ENCODE peak calls at places on chromosomes 5 and 9, in six cellular contexts. E is HCT116, B is A549, W is HepG2, Z is SK-N-SH, S is K562. L is an unnamed sample.

GRCh38 chr9:19409406-19410194 is 791 bp downstream of the ACER2 start:
- DNase-seq in E (peak; percentile 8), B (peak; percentile 35), W (peak; percentile 43), Z (peak; percentile 63), S (peak; percentile 47), L (peak; percentile 73)

GRCh38 chr5:170267431-170268152 is 30.0 kb downstream of the LCP2 start:
- DNase-seq in E (peak; percentile 37), B (peak; percentile 76), W (peak; percentile 28), Z (peak; percentile 84), S (peak; percentile 76), L (peak; percentile 80)

GRCh38 chr5:102663771-102664530 is 91.2 kb upstream of the PAM start:
- DNase-seq in E (no peak), B (no peak), W (no peak), Z (no peak), S (no peak), L (no peak)

GRCh38 chr5:133259199-133259997 is 207.6 kb downstream of the HSPA4 start:
- DNase-seq in E (no peak), B (no peak), W (no peak), Z (no peak), S (no peak), L (no peak)

GRCh38 chr9:136587145-136587943 is 41.5 kb upstream of the NOTCH1 start:
- DNase-seq in E (no peak), B (no peak), W (no peak), Z (peak; percentile 87), S (peak; percentile 76), L (peak; percentile 98)

GRCh38 chr5:163846512-163846911 is 341.1 kb downstream of the MAT2B start:
- DNase-seq in E (no peak), B (no peak), W (no peak), Z (no peak), S (no peak), L (no peak)

GRCh38 chr5:76180817-76181805 is 97.9 kb downstream of the SV2C start:
- DNase-seq in E (no peak), B (peak; percentile 29), W (no peak), Z (no peak), S (peak; percentile 70), L (peak; percentile 82)

GRCh38 chr5:169803077-169803981 is 166.3 kb downstream of the DOCK2 start:
- DNase-seq in E (no peak), B (peak; percentile 55), W (no peak), Z (peak; percentile 59), S (peak; percentile 70), L (peak; percentile 94)

GRCh38 chr5:72036951-72037350 is 70.3 kb upstream of the MAP1B start:
- DNase-seq in E (no peak), B (no peak), W (no peak), Z (no peak), S (no peak), L (no peak)

GRCh38 chr9:101878734-101879133 is 140.3 kb upstream of the GRIN3A start:
- DNase-seq in E (no peak), B (no peak), W (no peak), Z (no peak), S (no peak), L (no peak)

DNA sequence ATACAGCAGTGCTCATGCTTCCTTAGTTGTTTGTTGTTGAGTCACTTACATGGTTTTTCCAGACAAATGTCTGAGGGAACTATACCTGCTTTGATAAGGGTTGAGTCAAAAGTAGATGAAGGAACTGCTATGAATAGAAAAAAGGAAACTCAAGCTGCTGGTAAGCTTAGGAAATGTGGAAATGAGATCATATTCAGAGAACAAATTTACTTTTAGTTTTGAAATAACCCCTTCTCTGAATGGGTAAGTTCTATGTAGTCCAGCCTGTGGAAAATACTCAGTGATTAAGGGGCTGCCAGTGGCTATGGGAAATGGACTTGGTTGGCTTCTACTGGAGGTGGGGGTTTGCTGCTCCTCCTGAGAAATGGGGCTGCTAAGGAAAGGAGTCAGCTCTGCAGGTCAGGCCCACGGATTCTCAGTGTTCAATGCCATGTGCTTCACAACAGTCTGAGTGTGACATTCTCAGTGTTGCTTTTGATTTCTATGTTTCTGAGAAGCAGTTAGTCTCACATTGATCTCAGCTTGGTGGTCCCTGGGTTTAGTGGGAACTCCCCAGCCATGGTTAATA is 47.7 kb upstream of the GLRX start:
- DNase-seq in E (no peak), B (no peak), W (peak; percentile 54), Z (no peak), S (no peak), L (peak; percentile 15)
- H3K4me3 ChIP-seq in E (no peak overlapping the region), B (no peak overlapping the region), W (no peak overlapping the region), Z (no peak overlapping the region), S (no peak overlapping the region), L (no peak overlapping the region)

DNA sequence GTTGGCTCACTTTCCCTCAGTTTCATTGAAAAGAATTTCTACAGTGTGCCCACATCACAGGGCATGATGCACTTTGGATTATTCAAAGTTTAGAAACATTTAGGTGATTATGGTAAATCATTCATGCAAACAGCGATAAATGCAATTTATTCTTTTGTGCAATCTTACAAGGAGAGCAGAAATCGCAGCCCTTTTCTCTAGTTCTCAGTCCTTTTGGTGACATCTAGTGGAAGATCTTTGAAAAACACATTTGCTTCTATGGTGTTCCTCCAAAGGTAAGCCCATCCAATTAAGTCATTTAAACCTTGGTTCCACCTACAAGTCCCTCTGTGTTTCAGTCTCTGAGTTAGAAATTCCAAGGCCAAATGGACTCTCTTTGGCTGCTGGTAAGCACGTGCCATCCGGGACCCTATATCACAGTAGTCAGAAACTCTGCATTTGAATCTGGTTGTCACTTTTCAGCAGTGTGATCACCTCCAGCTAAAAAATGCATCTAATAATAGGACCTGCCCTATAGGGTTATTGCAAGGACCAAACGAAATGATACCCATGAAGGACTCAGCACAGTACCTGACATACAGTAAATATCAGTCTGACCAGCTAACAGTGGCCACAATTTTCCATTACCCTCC is 66.4 kb downstream of the MACROH2A1 start:
- DNase-seq in E (peak; percentile 49), B (peak; percentile 68), W (peak; percentile 59), Z (peak; percentile 66), S (peak; percentile 75), L (peak; percentile 70)
- TF ChIP-seq MAX in E (no peak), B (no peak), W (no peak), Z (no peak), S (no peak), L (no peak)

GRCh38 chr9:87250205-87250604 is 247.5 kb upstream of the DAPK1 start:
- DNase-seq in E (no peak), B (no peak), W (no peak), Z (no peak), S (peak; percentile 5), L (no peak)
- TF ChIP-seq CTCF in E (peak; percentile 14), B (no peak), W (no peak), Z (no peak), S (no peak), L (no peak)

GRCh38 chr9:133658442-133659431 is 22.6 kb downstream of the DBH start:
- DNase-seq in E (peak; percentile 15), B (peak; percentile 18), W (peak; percentile 81), Z (no peak), S (peak; percentile 62), L (no peak)
- H3K4me3 ChIP-seq in E (peak overlapping the region; percentile 48), B (peak overlapping the region; percentile 33), W (peak overlapping the region; percentile 16), Z (no peak overlapping the region), S (no peak overlapping the region), L (no peak overlapping the region)

GRCh38 chr9:107394264-107394663 is 95.3 kb downstream of the KLF4 start:
- DNase-seq in E (no peak), B (no peak), W (no peak), Z (no peak), S (no peak), L (no peak)
- TF ChIP-seq MAX in E (no peak), B (no peak), W (no peak), Z (no peak), S (no peak), L (no peak)

GRCh38 chr9:113995963-113996362 is 82.1 kb downstream of the AMBP start:
- DNase-seq in E (no peak), B (no peak), W (no peak), Z (no peak), S (no peak), L (no peak)
- TF ChIP-seq CTCF in E (no peak), B (no peak), W (no peak), Z (no peak), S (no peak), L (no peak)

DNA sequence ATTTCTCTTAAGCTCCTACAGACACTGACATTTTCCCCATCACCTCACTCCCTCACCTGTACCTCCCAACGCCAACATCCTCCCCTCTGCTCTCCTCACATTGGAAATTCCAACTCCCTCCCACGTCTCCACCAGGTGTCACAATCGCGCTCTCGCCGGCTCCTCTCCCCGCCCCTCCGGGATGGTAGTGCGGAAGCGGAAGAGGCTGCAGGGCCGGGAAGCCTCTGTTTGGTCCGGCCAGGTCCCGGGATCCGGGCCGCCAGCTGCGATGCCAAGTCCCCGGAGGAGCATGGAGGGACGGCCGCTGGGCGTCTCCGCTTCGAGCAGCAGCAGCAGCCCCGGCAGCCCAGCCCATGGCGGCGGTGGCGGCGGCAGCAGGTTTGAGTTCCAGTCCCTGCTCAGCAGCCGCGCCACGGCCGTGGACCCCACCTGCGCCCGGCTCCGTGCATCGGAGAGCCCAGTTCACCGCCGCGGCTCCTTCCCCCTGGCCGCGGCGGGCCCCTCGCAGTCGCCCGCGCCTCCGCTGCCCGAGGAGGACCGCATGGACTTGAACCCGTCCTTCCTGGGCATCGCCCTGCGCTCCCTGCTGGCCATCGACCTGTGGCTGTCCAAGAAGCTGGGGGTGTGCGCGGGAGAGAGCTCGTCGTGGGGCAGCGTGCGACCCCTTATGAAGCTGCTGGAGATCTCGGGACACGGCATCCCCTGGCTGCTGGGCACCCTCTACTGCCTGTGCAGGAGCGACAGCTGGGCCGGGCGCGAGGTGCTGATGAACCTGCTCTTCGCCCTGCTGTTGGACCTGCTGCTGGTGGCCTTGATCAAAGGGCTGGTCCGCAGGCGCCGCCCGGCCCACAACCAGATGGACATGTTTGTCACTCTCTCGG is at the start of gene PLPP6:
- DNase-seq in E (peak; percentile 80), B (peak; percentile 91), W (peak; percentile 86), Z (peak; percentile 92), S (peak; percentile 85), L (peak; percentile 93)
- H3K4me3 ChIP-seq in E (peak within 1 kb of the TSS; percentile 77), B (peak within 1 kb of the TSS; percentile 84), W (peak within 1 kb of the TSS; percentile 75), Z (peak within 1 kb of the TSS; percentile 77), S (peak within 1 kb of the TSS; percentile 86), L (peak within 1 kb of the TSS; percentile 80)